ENCODE peak calls at places on chromosomes 16 and 17, in six cellular contexts. T, K, E, F, C and H are unnamed samples.
A peak's percentile ranks its signal among the peaks of the same experiment; 100 is the strongest.

GRCh38 chr16:21083729-21084268 is 66.8 kb downstream of the DNAH3 start:
- DNase-seq in C (peak; percentile 63), K (peak; percentile 77), F (peak; percentile 85), T (no peak), E (peak; percentile 66), H (peak; percentile 70)

GRCh38 chr17:82444941-82445521 is 5.5 kb downstream of the CYBC1 start:
- DNase-seq in T (no peak), K (no peak), E (no peak), F (no peak), C (no peak), H (peak; percentile 55)

GRCh38 chr16:20906225-20906870 is 5.8 kb downstream of the LYRM1 start:
- DNase-seq in C (peak; percentile 94), T (no peak), E (no peak), K (no peak), F (peak; percentile 88), H (peak; percentile 92)

GRCh38 chr17:34758747-34759146 is 179.4 kb downstream of the TMEM132E start:
- DNase-seq in T (no peak), F (no peak), C (no peak), K (no peak), E (no peak), H (no peak)

GRCh38 chr17:42153919-42154491 is 784 bp downstream of the RAB5C start:
- DNase-seq in E (peak; percentile 20), C (peak; percentile 39), K (peak; percentile 77), T (no peak), F (peak; percentile 33), H (no peak)

GRCh38 chr16:81706327-81707295 is 72.5 kb upstream of the PLCG2 start:
- DNase-seq in C (no peak), T (no peak), E (no peak), K (no peak), F (no peak), H (no peak)

GRCh38 chr16:23482778-23483177 is 27.5 kb downstream of the GGA2 start:
- DNase-seq in E (peak; percentile 52), C (no peak), T (no peak), F (no peak), K (no peak), H (no peak)

GRCh38 chr17:76726231-76726765 is at the start of gene JMJD6:
- DNase-seq in T (peak; percentile 85), C (peak; percentile 96), K (peak; percentile 97), F (peak; percentile 96), E (peak; percentile 98), H (peak; percentile 89)

GRCh38 chr16:30903002-30903401 is 6.6 kb downstream of the CTF1 start:
- DNase-seq in E (peak; percentile 40), F (no peak), T (no peak), K (peak; percentile 34), C (no peak), H (no peak)

GRCh38 chr16:85149776-85150175 is 37.5 kb upstream of the CIBAR2 start:
- DNase-seq in C (no peak), K (no peak), E (no peak), T (no peak), F (no peak), H (no peak)

GRCh38 chr17:79841369-79842135 is 2.3 kb upstream of the CBX4 start:
- DNase-seq in K (no peak), C (no peak), T (no peak), F (no peak), E (peak; percentile 33), H (no peak)

GRCh38 chr17:78780335-78780734 is 1.7 kb downstream of the CYTH1 start:
- DNase-seq in K (no peak), E (peak; percentile 46), C (no peak), T (no peak), F (no peak), H (no peak)

GRCh38 chr16:61948414-61948813 is 87.8 kb downstream of the CDH8 start:
- DNase-seq in K (no peak), E (no peak), F (no peak), C (no peak), T (no peak), H (no peak)

GRCh38 chr17:6551909-6552768 is 4.2 kb downstream of the PITPNM3 start:
- DNase-seq in C (no peak), T (peak; percentile 85), K (no peak), E (no peak), F (no peak), H (peak; percentile 19)

GRCh38 chr17:58283674-58284612 is 3.2 kb upstream of the MPO start:
- DNase-seq in K (no peak), C (no peak), E (no peak), F (no peak), T (no peak), H (no peak)

GRCh38 chr17:42748202-42748905 is 3.5 kb upstream of the EZH1 start:
- DNase-seq in K (no peak), E (no peak), T (no peak), C (no peak), F (no peak), H (no peak)

GRCh38 chr16:67770371-67770991 is 35.9 kb downstream of the RANBP10 start:
- DNase-seq in F (no peak), E (no peak), C (no peak), T (no peak), K (no peak), H (no peak)

GRCh38 chr17:55266051-55266957 is 1.5 kb downstream of the HLF start:
- DNase-seq in E (peak; percentile 16), T (no peak), F (no peak), C (no peak), K (no peak), H (no peak)

GRCh38 chr17:66474810-66475497 is 172.5 kb downstream of the PRKCA start:
- DNase-seq in C (no peak), F (no peak), E (no peak), T (no peak), K (no peak), H (no peak)

GRCh38 chr16:11224096-11224893 is 31.7 kb downstream of the SOCS1 start:
- DNase-seq in K (peak; percentile 96), F (no peak), T (no peak), C (no peak), E (peak; percentile 88), H (no peak)